ENCODE peak calls at places on chromosome X, in nine cellular contexts. L is AG20443; X is stomach; C is upper lobe of right lung; A is naive B cell; Y is T-helper 17 cell; W is HCEC 1CT; M is stimulated activated CD4-positive, alpha-beta T cell treated with anti-CD3 and anti-CD28 coated beads, Interleukin-12 subunit alpha, Interleukin-12 subunit beta, amount 100 ng/mL, for 4 hours; J is AG09319. G is an unnamed sample.

GRCh38 chrX:2474280-2474962 is 26.4 kb downstream of the DHRSX start:
- DNase-seq in L (no peak), X (no peak), C (peak), A (no peak), Y (no peak), W (no peak), M (no peak), J (no peak), G (peak)

GRCh38 chrX:119688856-119689455 is 4.0 kb downstream of the SEPTIN6 start:
- DNase-seq in L (no peak), X (no peak), C (no peak), A (no peak), Y (no peak), W (no peak), M (no peak), J (no peak), G (no peak)

GRCh38 chrX:37825225-37825842 is 22.0 kb downstream of the DYNLT3 start:
- DNase-seq in L (peak), X (peak), C (no peak), A (peak), Y (peak), W (peak), M (peak), J (no peak), G (peak)

GRCh38 chrX:153667931-153668396 is 5.6 kb downstream of the PNCK start:
- DNase-seq in L (peak), X (peak), C (peak), A (peak), Y (peak), W (peak), M (peak), J (peak), G (peak)

GRCh38 chrX:6052111-6052745 is 176.4 kb downstream of the NLGN4X start:
- DNase-seq in L (no peak), X (no peak), C (no peak), A (no peak), Y (no peak), W (no peak), M (no peak), J (no peak), G (no peak)

GRCh38 chrX:103212749-103213457 is 2.0 kb upstream of the BEX4 start:
- DNase-seq in L (no peak), X (no peak), C (no peak), A (no peak), Y (no peak), W (no peak), M (no peak), J (no peak), G (no peak)

GRCh38 chrX:119647552-119648420 is 41.6 kb upstream of the NKRF start:
- DNase-seq in L (no peak), X (no peak), C (no peak), A (no peak), Y (peak), W (no peak), M (peak), J (no peak), G (no peak)

GRCh38 chrX:140822184-140822583 is 112.6 kb downstream of the LINC00632 start:
- DNase-seq in L (no peak), X (no peak), C (no peak), A (no peak), Y (no peak), W (no peak), M (no peak), J (no peak), G (no peak)

GRCh38 chrX:46376246-46376885 is 168.9 kb downstream of the ZNF674 start:
- DNase-seq in L (peak), X (no peak), C (no peak), A (no peak), Y (no peak), W (peak), M (peak), J (peak), G (peak)

GRCh38 chrX:115912372-115912897 is 258.1 kb upstream of the AGTR2 start:
- DNase-seq in L (no peak), X (no peak), C (no peak), A (no peak), Y (no peak), W (no peak), M (no peak), J (no peak), G (peak)

GRCh38 chrX:69133561-69134542 is 31.4 kb downstream of the PJA1 start:
- DNase-seq in L (peak), X (no peak), C (no peak), A (no peak), Y (no peak), W (peak), M (no peak), J (no peak), G (peak)

GRCh38 chrX:40154853-40155616 is 57.3 kb upstream of the BCOR start:
- DNase-seq in L (no peak), X (peak), C (peak), A (no peak), Y (no peak), W (peak), M (no peak), J (no peak), G (peak)

GRCh38 chrX:15349046-15349445 is 13.7 kb upstream of the PIGA start:
- DNase-seq in L (peak), X (peak), C (no peak), A (peak), Y (no peak), W (peak), M (no peak), J (peak), G (peak)

GRCh38 chrX:51814066-51814465 is 70.8 kb downstream of the GSPT2 start:
- DNase-seq in L (no peak), X (no peak), C (no peak), A (no peak), Y (no peak), W (no peak), M (no peak), J (no peak), G (no peak)

GRCh38 chrX:34654939-34655338 is 2.1 kb downstream of the TMEM47 start:
- DNase-seq in L (no peak), X (no peak), C (no peak), A (no peak), Y (no peak), W (no peak), M (no peak), J (no peak), G (peak)

GRCh38 chrX:14003028-14003427 is 26.7 kb downstream of the GEMIN8 start:
- DNase-seq in L (no peak), X (no peak), C (no peak), A (no peak), Y (no peak), W (no peak), M (no peak), J (no peak), G (no peak)

GRCh38 chrX:13898603-13899002 is 81.7 kb upstream of the GPM6B start:
- DNase-seq in L (no peak), X (no peak), C (no peak), A (no peak), Y (no peak), W (no peak), M (no peak), J (no peak), G (no peak)

GRCh38 chrX:124268099-124268498 is 64.4 kb upstream of the TEX13D start:
- DNase-seq in L (no peak), X (no peak), C (no peak), A (no peak), Y (no peak), W (no peak), M (no peak), J (no peak), G (no peak)

GRCh38 chrX:37627602-37628001 is 56.1 kb downstream of the LANCL3 start:
- DNase-seq in L (no peak), X (peak), C (no peak), A (no peak), Y (no peak), W (no peak), M (no peak), J (no peak), G (no peak)

GRCh38 chrX:112066813-112067212 is 15.8 kb downstream of the TRPC5 start:
- DNase-seq in L (no peak), X (no peak), C (no peak), A (no peak), Y (no peak), W (no peak), M (no peak), J (no peak), G (no peak)

GRCh38 chrX:80430826-80431501 is 10.7 kb downstream of the TENT5D start:
- DNase-seq in L (no peak), X (no peak), C (no peak), A (no peak), Y (no peak), W (no peak), M (no peak), J (no peak), G (peak)

GRCh38 chrX:137945470-137945869 is 379.5 kb downstream of the ZIC3 start:
- DNase-seq in L (no peak), X (no peak), C (no peak), A (no peak), Y (no peak), W (no peak), M (no peak), J (no peak), G (no peak)

GRCh38 chrX:67544281-67544680 is 460 bp downstream of the AR start:
- DNase-seq in L (peak), X (peak), C (peak), A (no peak), Y (no peak), W (peak), M (no peak), J (no peak), G (peak)

GRCh38 chrX:78658851-78659744 is at the start of gene RTL3:
- DNase-seq in L (peak), X (no peak), C (no peak), A (no peak), Y (no peak), W (peak), M (no peak), J (no peak), G (no peak)

GRCh38 chrX:97597954-97598353 is 714.2 kb downstream of the RPA4 start:
- DNase-seq in L (no peak), X (no peak), C (no peak), A (no peak), Y (no peak), W (no peak), M (no peak), J (no peak), G (peak)

GRCh38 chrX:33741807-33742206 is 390.3 kb downstream of the FAM47A start:
- DNase-seq in L (no peak), X (no peak), C (no peak), A (no peak), Y (no peak), W (no peak), M (no peak), J (no peak), G (peak)

GRCh38 chrX:151227637-151228036 is 51.3 kb downstream of the GPR50 start:
- DNase-seq in L (no peak), X (no peak), C (no peak), A (no peak), Y (no peak), W (no peak), M (no peak), J (no peak), G (peak)

GRCh38 chrX:65488496-65488895 is 46.1 kb downstream of the LAS1L start:
- DNase-seq in L (peak), X (no peak), C (no peak), A (no peak), Y (no peak), W (peak), M (no peak), J (no peak), G (peak)

GRCh38 chrX:150405576-150405975 is 42.5 kb downstream of the MAMLD1 start:
- DNase-seq in L (no peak), X (no peak), C (no peak), A (no peak), Y (no peak), W (no peak), M (no peak), J (no peak), G (peak)

GRCh38 chrX:29687687-29688086 is 527.7 kb upstream of the MAGEB2 start:
- DNase-seq in L (peak), X (no peak), C (no peak), A (no peak), Y (no peak), W (peak), M (no peak), J (no peak), G (peak)

GRCh38 chrX:130057209-130057608 is 53.1 kb downstream of the ELF4 start:
- DNase-seq in L (no peak), X (no peak), C (no peak), A (no peak), Y (no peak), W (no peak), M (no peak), J (no peak), G (peak)

GRCh38 chrX:15909605-15910004 is 55.0 kb upstream of the AP1S2 start:
- DNase-seq in L (no peak), X (no peak), C (no peak), A (no peak), Y (no peak), W (no peak), M (no peak), J (no peak), G (peak)

GRCh38 chrX:653316-653715 is 22.7 kb downstream of the SHOX start:
- DNase-seq in L (no peak), X (no peak), C (no peak), A (no peak), Y (no peak), W (no peak), M (no peak), J (no peak), G (no peak)

GRCh38 chrX:10111364-10112148 is 45.2 kb upstream of the CLCN4 start:
- DNase-seq in L (no peak), X (no peak), C (no peak), A (peak), Y (peak), W (no peak), M (peak), J (no peak), G (no peak)

GRCh38 chrX:80879916-80880315 is 70.2 kb upstream of the BRWD3 start:
- DNase-seq in L (no peak), X (no peak), C (no peak), A (no peak), Y (no peak), W (peak), M (no peak), J (no peak), G (peak)

GRCh38 chrX:109732319-109732779 is 708 bp downstream of the ACSL4 start:
- DNase-seq in L (peak), X (no peak), C (no peak), A (peak), Y (no peak), W (peak), M (peak), J (no peak), G (peak)